ENCODE peak calls at places on chromosomes 6 and 20, in four cellular contexts. U is MM.1S, Y is B cell, N is PC-9. O is an unnamed sample.

GRCh38 chr20:1663917-1664316 is 6.3 kb upstream of the SIRPG start:
- DNase-seq in U (no peak), Y (no peak), N (peak; percentile 37), O (no peak)

GRCh38 chr6:15421945-15422733 is 176.3 kb downstream of the JARID2 start:
- DNase-seq in U (no peak), Y (no peak), N (no peak), O (peak; percentile 55)

GRCh38 chr20:6381887-6382286 is 259.1 kb upstream of the FERMT1 start:
- DNase-seq in U (no peak), Y (no peak), N (no peak), O (no peak)

GRCh38 chr6:26531897-26532296 is 6.3 kb upstream of the HMGN4 start:
- DNase-seq in U (no peak), Y (no peak), N (no peak), O (no peak)

GRCh38 chr20:45174434-45175364 is at the start of gene PI3:
- DNase-seq in U (no peak), Y (no peak), N (peak; percentile 100), O (no peak)

GRCh38 chr6:93059911-93060310 is 359.4 kb downstream of the EPHA7 start:
- DNase-seq in U (no peak), Y (no peak), N (no peak), O (no peak)

GRCh38 chr6:36381502-36382389 is 5.7 kb downstream of the ETV7 start:
- DNase-seq in U (no peak), Y (no peak), N (no peak), O (peak; percentile 43)

GRCh38 chr20:5002077-5002413 is 735 bp upstream of the SLC23A2 start:
- DNase-seq in U (peak; percentile 27), Y (no peak), N (no peak), O (no peak)

GRCh38 chr6:91781946-91782345 is 1195.1 kb upstream of the MAP3K7 start:
- DNase-seq in U (no peak), Y (no peak), N (no peak), O (no peak)

GRCh38 chr6:167464177-167464576 is 139.3 kb downstream of the TTLL2 start:
- DNase-seq in U (no peak), Y (no peak), N (no peak), O (no peak)

GRCh38 chr6:169530762-169531143 is 171.1 kb downstream of the WDR27 start:
- DNase-seq in U (no peak), Y (no peak), N (no peak), O (no peak)

GRCh38 chr20:62117658-62118057 is 4.6 kb upstream of the LSM14B start:
- DNase-seq in U (peak; percentile 66), Y (no peak), N (no peak), O (no peak)

GRCh38 chr6:42199106-42199981 is 4.6 kb upstream of the GUCA1B start:
- DNase-seq in U (no peak), Y (no peak), N (no peak), O (no peak)

GRCh38 chr20:20568604-20569205 is 143.7 kb downstream of the RALGAPA2 start:
- DNase-seq in U (peak; percentile 52), Y (no peak), N (peak; percentile 55), O (peak; percentile 37)

GRCh38 chr6:160132776-160133338 is 11.2 kb downstream of the SLC22A1 start:
- DNase-seq in U (no peak), Y (no peak), N (no peak), O (peak; percentile 40)

GRCh38 chr20:3890999-3891929 is 2.1 kb downstream of the PANK2 start:
- DNase-seq in U (no peak), Y (no peak), N (peak; percentile 54), O (no peak)

GRCh38 chr6:7390218-7390878 is 740 bp downstream of the RIOK1 start:
- DNase-seq in U (no peak), Y (no peak), N (no peak), O (peak; percentile 23)
- TF ChIP-seq CTCF in U (peak; percentile 30), Y (no peak), N (peak; percentile 9), O (no peak)

GRCh38 chr6:40106840-40107239 is 172.6 kb upstream of the MOCS1 start:
- DNase-seq in U (no peak), Y (no peak), N (no peak), O (no peak)
- TF ChIP-seq CTCF in U (no peak), Y (no peak), N (no peak), O (no peak)

DNA sequence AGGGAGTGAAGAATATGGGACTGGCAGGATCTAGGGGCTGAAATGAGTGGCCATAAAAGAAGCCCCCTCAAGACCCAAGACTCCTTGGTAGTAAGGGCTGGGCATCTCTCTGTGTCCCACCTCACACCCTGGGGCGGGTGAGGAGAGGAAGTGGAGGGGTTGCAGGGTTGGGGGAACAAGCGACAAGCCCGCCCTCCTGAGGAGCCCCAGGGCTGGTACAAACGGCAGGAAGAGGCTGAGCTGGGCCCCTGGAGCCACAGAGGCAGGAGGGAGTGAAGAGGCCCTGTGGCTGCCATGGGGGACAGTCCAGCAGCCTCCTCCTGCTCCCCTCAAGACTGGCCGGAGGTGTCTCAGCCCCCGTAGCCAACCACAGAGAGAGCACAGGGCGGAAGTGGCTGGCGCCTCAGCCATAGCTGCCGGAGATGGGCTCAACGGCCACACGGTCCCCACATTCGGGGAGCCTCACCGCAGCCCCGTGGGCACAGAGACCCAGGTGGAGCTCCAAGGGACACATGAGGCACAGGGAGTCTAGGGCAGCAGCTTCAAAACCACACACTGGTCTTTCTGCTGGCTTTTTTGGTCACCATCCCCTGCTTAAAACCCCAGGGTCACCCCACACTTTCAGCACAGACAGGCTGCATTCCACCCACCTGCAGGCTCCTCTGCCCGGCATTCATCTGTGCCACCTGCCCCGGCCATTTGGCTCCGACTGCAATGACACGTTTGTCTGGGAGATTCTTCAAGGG is 586 bp downstream of the C20orf203 start:
- DNase-seq in U (peak; percentile 77), Y (no peak), N (no peak), O (peak; percentile 81)
- TF ChIP-seq CTCF in U (peak; percentile 24), Y (no peak), N (no peak), O (no peak)

GRCh38 chr20:37543828-37544227 is 16.2 kb upstream of the BLCAP start:
- DNase-seq in U (no peak), Y (no peak), N (peak; percentile 71), O (no peak)
- TF ChIP-seq CTCF in U (peak; percentile 11), Y (no peak), N (peak; percentile 67), O (no peak)

DNA sequence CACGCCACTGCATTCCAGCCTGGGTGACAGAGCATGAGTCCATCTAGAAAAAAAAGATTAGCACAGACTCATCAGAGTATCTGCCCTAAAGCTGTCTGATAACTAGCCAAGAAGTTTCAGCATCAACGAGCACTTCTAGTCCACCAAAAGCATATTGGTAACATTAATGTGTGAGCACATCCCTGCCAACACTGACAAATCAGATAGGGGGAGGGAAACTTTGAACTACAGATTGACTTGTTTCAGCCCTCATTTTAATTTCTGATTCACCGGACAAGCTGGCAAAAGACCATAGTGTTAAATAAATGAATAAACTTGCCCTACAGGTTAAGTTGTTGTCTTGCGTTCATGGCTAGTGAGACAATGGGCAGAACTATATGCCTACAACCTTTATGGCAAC is 7.7 kb upstream of the SEC63 start:
- DNase-seq in U (no peak), Y (no peak), N (no peak), O (no peak)
- TF ChIP-seq CTCF in U (no peak), Y (no peak), N (no peak), O (no peak)

DNA sequence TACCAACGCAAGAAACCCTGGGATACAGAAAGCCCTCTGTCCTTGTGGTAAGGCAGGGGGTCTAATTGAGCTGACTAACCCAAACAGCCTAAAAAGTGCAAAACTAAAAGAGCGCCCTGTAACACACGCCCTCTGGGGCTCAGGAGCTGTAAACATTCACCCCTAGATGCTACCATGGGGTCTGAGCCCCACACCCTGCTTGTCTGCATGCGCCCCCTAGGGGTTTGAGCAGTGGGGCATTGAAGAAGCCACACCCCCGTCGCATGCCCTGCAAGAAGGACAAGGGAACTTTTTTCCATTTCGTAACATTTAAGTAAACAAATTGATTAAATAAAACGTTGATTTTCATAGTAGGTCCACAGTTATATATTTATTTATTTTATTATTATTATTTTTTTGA is 616.9 kb upstream of the MAN1A1 start:
- DNase-seq in U (no peak), Y (no peak), N (no peak), O (peak; percentile 12)
- TF ChIP-seq CTCF in U (peak; percentile 19), Y (no peak), N (peak; percentile 18), O (peak; percentile 48)

GRCh38 chr6:2752477-2753115 is 1.9 kb upstream of the MYLK4 start:
- DNase-seq in U (no peak), Y (no peak), N (no peak), O (no peak)
- TF ChIP-seq CTCF in U (no peak), Y (no peak), N (no peak), O (no peak)

GRCh38 chr20:17790308-17790707 is 90.5 kb downstream of the BANF2 start:
- DNase-seq in U (no peak), Y (no peak), N (no peak), O (no peak)
- TF ChIP-seq CTCF in U (no peak), Y (no peak), N (no peak), O (no peak)

DNA sequence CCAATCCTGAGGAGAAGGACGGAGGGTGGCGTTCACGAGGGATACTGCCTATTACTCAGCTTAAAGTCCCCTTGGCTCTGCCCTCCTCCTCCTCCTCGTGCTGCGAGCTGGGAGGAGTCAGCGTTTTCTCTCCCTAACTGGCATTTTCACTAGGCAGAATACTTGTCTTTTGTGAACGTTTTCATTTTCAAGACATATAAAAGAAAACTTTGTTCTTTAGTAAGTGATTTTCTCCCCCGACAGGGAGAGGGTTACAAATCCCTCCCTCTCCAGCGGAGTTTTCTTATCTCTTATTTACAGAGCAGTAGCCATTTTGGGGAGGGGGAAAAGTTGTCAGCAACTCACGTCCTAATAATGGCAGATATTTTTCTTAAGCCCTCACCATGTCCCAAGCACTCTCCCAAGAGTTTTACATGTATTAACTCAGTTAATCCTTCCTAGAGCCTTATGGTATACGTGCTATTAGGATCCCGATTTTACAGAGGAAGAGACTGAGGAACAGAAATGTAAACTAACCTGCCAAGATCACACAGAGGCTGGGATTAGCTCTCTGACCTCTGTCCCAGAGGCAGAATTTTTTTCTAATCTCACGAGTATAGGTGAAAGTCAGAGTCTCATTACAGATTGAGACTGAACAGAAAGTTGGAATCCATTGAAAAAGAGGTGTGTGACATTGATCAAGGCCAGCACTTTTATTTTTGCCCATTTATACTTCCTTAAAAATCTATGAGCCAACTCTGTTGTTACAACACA is 30.0 kb upstream of the ZNF217 start:
- DNase-seq in U (peak; percentile 71), Y (peak; percentile 42), N (peak; percentile 69), O (no peak)
- TF ChIP-seq CTCF in U (no peak), Y (no peak), N (no peak), O (no peak)

GRCh38 chr6:133301739-133302138 is 60.6 kb downstream of the EYA4 start:
- DNase-seq in U (no peak), Y (no peak), N (no peak), O (no peak)
- TF ChIP-seq CTCF in U (no peak), Y (no peak), N (no peak), O (no peak)